ENCODE peak calls at places on chromosomes 1 and 21, in eight cellular contexts. G is IMR-90; P is psoas muscle; V is CD8-positive, alpha-beta T cell; C is lower lobe of right lung; J is PC-3; F is transverse colon; Z is HCT116. T is an unnamed sample. For H3K4me1, the result is how much of the 10 kb centered on the place peaks cover.

GRCh38 chr1:208935517-208936187 is 647.9 kb upstream of the CAMK1G start:
- DNase-seq in Z (no peak), C (no peak), V (no peak), P (no peak), G (no peak), J (peak), F (no peak), T (no peak)

GRCh38 chr1:25794325-25794724 is 5.7 kb upstream of the SELENON start:
- DNase-seq in V (no peak), Z (no peak), C (no peak), F (no peak), G (no peak), J (no peak), P (no peak), T (no peak)

GRCh38 chr1:87327362-87328120 is 1.1 kb upstream of the LMO4 start:
- DNase-seq in F (no peak), G (no peak), V (no peak), C (no peak), Z (no peak), P (no peak), J (peak), T (no peak)

GRCh38 chr21:25329227-25329626 is 278.1 kb downstream of the MRPL39 start:
- DNase-seq in C (no peak), J (peak), F (no peak), G (peak), V (no peak), Z (no peak), P (no peak), T (no peak)

GRCh38 chr1:37303884-37304574 is 170.4 kb upstream of the ZC3H12A start:
- DNase-seq in V (no peak), G (no peak), Z (no peak), F (no peak), P (no peak), C (no peak), J (no peak), T (no peak)

GRCh38 chr1:159828176-159828575 is 1.5 kb downstream of the SLAMF8 start:
- DNase-seq in C (no peak), J (peak), P (no peak), G (no peak), Z (no peak), V (no peak), F (no peak), T (no peak)

GRCh38 chr1:17276568-17276967 is 27.7 kb downstream of the PADI3 start:
- DNase-seq in C (peak), F (no peak), V (no peak), G (peak), P (no peak), Z (no peak), J (peak), T (no peak)

GRCh38 chr1:19325958-19326747 is 14.0 kb downstream of the SLC66A1 start:
- DNase-seq in Z (no peak), J (no peak), F (no peak), G (no peak), V (no peak), C (no peak), P (no peak), T (no peak)

GRCh38 chr21:41816583-41817165 is 49.8 kb upstream of the RIPK4 start:
- DNase-seq in J (peak), C (no peak), Z (no peak), V (peak), G (peak), P (peak), F (peak), T (peak)

GRCh38 chr1:23957096-23957495 is 2.5 kb upstream of the PNRC2 start:
- DNase-seq in Z (no peak), P (no peak), G (no peak), V (no peak), C (peak), F (peak), J (peak), T (peak)

GRCh38 chr1:29531596-29531995 is 295.3 kb downstream of the PTPRU start:
- DNase-seq in V (no peak), F (no peak), P (no peak), G (no peak), J (no peak), C (no peak), Z (no peak), T (peak)

GRCh38 chr1:33327587-33328325 is 6.9 kb upstream of the A3GALT2 start:
- DNase-seq in C (peak), P (peak), J (peak), Z (no peak), F (peak), G (peak), V (no peak), T (no peak)

GRCh38 chr1:161962094-161962887 is 61.4 kb downstream of the OLFML2B start:
- DNase-seq in G (peak), Z (peak), F (no peak), P (no peak), C (no peak), V (no peak), J (peak), T (no peak)

GRCh38 chr1:48232722-48233121 is 10.2 kb downstream of the SLC5A9 start:
- DNase-seq in F (no peak), Z (no peak), J (no peak), V (no peak), C (no peak), P (no peak), G (no peak), T (no peak)

GRCh38 chr1:28118640-28119307 is 30.4 kb upstream of the EYA3 start:
- DNase-seq in P (no peak), C (no peak), V (no peak), J (no peak), Z (no peak), G (no peak), F (no peak), T (no peak)

GRCh38 chr1:244362481-244362880 is 89.2 kb downstream of the ADSS2 start:
- DNase-seq in F (no peak), Z (no peak), P (no peak), J (no peak), V (no peak), G (no peak), C (no peak), T (no peak)

GRCh38 chr1:161182214-161182613 is 4.9 kb upstream of the B4GALT3 start:
- DNase-seq in P (no peak), Z (no peak), F (no peak), C (no peak), G (peak), J (peak), V (no peak), T (no peak)

GRCh38 chr1:198155253-198155652 is 1.5 kb upstream of the NEK7 start:
- DNase-seq in P (no peak), G (peak), C (no peak), J (peak), F (no peak), Z (peak), V (no peak), T (no peak)

GRCh38 chr1:29122987-29123870 is 474 bp downstream of the TMEM200B start:
- DNase-seq in G (peak), V (no peak), F (peak), C (no peak), J (no peak), Z (no peak), P (peak), T (no peak)

GRCh38 chr1:36352910-36353878 is 29.7 kb upstream of the EVA1B start:
- DNase-seq in Z (no peak), V (no peak), C (no peak), G (peak), F (no peak), J (peak), P (no peak), T (no peak)

DNA sequence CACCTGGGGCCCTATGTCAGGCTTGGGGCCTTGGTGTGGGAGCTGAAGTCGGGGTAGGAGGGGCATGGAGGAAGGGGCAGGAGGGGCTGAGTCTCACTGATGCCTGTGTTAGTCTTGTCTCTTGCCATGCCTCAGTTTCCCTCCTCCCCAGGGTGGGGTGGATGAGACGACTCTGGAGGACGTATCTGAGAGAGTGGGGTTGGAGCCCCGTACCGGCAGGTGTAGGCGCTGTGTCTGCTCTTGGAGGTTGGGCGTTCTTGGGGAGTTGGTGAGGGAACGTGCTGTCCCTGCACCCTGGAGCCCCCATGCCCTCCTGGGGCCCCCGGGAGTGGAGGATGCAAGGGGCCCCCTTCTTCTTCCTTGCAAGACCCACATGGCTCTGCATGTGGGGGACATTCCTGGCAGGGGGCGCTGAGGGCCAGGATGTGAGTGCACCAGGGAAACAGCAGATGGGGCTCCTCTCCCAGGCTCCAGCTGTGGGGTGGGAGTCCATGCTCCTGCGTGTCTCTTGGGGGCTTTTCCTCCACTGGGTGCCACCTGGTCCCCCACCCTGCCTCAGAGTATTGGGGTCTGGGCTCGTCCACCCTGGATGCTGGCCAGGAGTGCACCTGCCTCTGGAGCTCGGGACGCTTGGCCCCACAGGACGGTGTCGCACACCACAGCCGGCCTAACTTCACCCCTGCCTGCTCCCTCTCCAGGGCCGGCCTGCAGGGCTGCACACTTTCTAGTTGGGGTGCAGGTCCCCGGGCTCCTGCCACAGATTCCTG is 1.4 kb upstream of the TNFRSF14 start:
- DNase-seq in C (no peak), F (peak), V (no peak), P (no peak), G (no peak), J (peak), Z (no peak), T (peak)
- TF ChIP-seq CTCF in C (peak), F (peak), V (peak), P (no peak), G (peak), J (peak), Z (peak), T (peak)

GRCh38 chr1:116923421-116923820 is 13.7 kb downstream of the PTGFRN start:
- DNase-seq in J (peak), C (no peak), G (no peak), V (no peak), P (no peak), Z (no peak), F (no peak), T (no peak)

GRCh38 chr1:116931016-116931918 is 21.6 kb downstream of the PTGFRN start:
- DNase-seq in J (no peak), G (no peak), F (no peak), C (no peak), P (no peak), V (no peak), Z (no peak), T (no peak)

GRCh38 chr1:116921937-116922336 is 12.2 kb downstream of the PTGFRN start:
- DNase-seq in G (no peak), F (no peak), C (no peak), V (no peak), Z (no peak), P (no peak), J (no peak), T (no peak)

GRCh38 chr1:116929961-116930592 is 20.4 kb downstream of the PTGFRN start:
- DNase-seq in G (no peak), C (no peak), V (no peak), P (no peak), F (no peak), J (no peak), Z (no peak), T (no peak)

DNA sequence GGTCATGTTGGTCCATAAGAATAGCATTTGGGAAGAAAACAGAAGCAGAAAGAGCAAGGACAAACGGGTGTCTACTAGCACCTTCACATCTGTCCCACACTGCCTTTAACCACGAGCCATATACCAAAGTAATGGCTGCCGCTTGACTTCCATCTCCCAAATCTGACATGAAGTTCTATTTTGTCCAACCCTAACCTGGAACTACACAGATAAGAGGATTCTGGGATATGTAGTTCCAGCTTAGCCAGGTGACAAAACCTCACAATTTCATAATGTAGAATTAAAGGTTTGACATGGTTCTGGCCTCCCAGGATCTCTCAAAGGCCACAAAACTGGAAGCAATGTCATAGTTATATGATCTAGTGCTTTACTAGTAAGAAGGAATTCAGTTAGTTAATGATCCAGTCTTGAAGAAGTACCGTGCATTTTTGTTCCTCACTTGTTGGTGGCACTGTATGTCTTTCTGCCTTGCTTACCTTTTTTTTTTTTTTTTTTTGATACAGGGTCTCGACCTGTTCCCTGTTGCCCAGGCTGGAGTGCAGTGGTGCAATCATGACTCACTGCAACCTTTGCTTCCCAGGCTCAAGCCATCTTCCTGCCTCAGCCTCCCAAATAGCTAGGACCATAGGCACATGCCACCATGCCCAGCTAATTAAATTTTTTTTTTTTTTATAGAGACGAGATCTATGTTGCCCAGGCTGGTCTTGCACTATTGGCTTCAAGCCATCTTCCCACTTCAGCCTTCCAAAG is 17.5 kb downstream of the PTGFRN start:
- DNase-seq in C (no peak), V (no peak), P (no peak), Z (no peak), F (no peak), G (no peak), J (no peak), T (no peak)
- H3K4me1 ChIP-seq in C (under half), V (under half), P (under half), Z (under half), F (under half), G (under half), J (under half), T (under half)

DNA sequence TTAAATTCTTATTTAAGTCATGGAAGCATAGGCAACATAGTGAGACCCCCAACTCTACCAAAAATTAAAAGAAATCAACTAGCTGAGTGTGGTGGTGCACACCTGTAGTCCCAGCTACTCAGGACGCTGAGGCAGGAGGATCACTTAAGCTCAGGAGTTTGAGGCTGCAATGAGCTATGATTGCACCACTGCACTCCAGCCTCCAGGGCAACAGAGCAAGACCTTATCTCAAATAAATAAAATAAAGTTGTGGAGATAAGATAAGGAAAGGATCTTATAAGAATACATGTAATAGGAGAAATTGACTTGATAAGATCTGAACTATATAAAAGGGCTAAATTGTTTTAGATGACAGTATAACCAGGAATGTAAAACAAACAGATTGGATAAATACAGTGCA is 2.3 kb upstream of the BATF3 start:
- DNase-seq in V (no peak), F (no peak), Z (no peak), J (no peak), G (no peak), C (no peak), P (no peak), T (no peak)
- TF ChIP-seq CTCF in V (no peak), F (no peak), Z (no peak), J (no peak), G (no peak), C (no peak), P (no peak), T (no peak)

DNA sequence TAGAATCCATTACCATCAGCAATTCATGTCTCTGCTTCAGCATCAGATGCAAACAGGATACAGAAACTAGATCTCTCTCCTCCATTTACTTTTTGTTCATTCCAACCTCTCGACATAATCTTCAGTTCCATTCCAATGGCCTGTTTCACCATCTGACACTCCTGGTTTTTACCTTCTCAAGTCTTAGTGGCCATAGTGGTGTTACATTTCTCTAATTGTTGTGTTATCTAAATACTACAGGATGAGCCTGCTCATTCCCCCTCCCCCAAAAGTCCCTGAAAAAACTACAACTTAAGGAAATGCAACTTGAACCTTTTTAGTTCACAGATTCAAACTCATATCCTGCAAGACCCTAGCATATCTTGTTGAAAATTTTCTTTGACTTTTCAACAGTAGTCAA is 4.0 kb downstream of the NRIP1 start:
- DNase-seq in P (no peak), Z (no peak), G (peak), V (no peak), F (no peak), J (peak), C (no peak), T (no peak)
- H3K4me1 ChIP-seq in P (half or more), Z (under half), G (under half), V (half or more), F (half or more), J (half or more), C (half or more), T (under half)

GRCh38 chr1:10690484-10690883 is 106.0 kb downstream of the CASZ1 start:
- DNase-seq in J (no peak), G (no peak), V (no peak), Z (no peak), P (no peak), C (no peak), F (no peak), T (no peak)
- TF ChIP-seq CTCF in J (peak), G (no peak), V (no peak), Z (no peak), P (no peak), C (no peak), F (no peak), T (no peak)

DNA sequence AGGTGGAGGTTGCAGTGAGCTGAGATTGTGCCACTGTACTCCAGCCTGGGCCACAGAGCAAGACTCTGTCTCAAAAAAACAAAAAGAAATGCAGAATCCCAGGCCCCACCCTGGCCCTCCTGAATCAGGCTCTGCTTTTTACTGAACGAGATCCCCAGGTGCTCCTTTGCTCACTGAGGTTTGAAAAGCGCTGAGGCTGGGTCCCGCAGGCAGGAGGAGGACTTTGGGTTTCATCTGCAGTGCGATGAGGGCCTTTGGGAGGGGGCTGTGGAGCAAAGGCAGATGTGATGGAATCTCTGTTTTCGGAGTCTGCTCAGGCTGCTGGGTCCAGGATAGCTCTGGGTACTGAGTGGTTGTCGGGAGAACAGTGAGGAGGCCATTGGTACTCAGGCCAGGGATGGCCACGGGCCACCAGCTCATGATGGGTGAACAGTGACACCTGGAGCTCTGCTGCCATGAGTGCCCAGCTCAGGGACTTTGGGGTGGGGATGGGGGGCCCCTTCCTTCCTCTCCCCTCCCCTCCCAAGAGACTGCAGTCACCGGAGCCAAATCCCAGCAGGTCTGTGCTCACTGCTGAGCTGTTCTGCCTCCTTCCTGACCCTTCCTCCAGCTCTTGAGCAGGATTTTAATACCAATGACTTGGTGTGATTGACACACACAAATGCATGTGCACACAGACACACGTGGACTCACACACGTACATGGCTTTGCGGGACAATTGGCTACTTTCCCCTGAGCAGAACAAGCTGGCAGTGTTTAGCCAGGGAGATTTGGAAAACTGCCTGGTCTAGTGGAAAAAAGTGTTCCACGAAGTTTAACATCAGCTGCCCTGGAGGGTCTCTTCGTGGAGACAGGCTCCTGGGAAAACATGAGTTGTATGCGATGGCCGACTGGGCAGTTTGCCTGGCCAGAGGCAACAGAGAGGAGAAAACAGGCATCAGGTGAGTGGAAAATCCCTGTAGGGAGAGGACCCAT is 3.6 kb upstream of the DHRS3 start:
- DNase-seq in P (no peak), Z (no peak), J (no peak), F (no peak), V (no peak), C (no peak), G (no peak), T (no peak)
- H3K4me1 ChIP-seq in P (under half), Z (under half), J (under half), F (under half), V (under half), C (under half), G (under half), T (under half)

GRCh38 chr1:56335394-56335793 is 244.0 kb downstream of the PLPP3 start:
- DNase-seq in G (no peak), C (no peak), P (no peak), F (no peak), V (no peak), Z (no peak), J (no peak), T (no peak)
- TF ChIP-seq CTCF in G (no peak), C (no peak), P (no peak), F (no peak), V (no peak), Z (no peak), J (no peak), T (no peak)

GRCh38 chr1:164560504-164560903 is 1.5 kb downstream of the PBX1 start:
- DNase-seq in V (no peak), P (no peak), F (no peak), G (no peak), C (no peak), Z (no peak), J (no peak), T (no peak)

GRCh38 chr1:164561007-164561406 is 2.0 kb downstream of the PBX1 start:
- DNase-seq in J (peak), P (no peak), C (no peak), V (no peak), G (no peak), F (no peak), Z (no peak), T (no peak)

GRCh38 chr1:164562947-164563346 is 4.0 kb downstream of the PBX1 start:
- DNase-seq in F (no peak), J (no peak), V (no peak), G (no peak), Z (no peak), P (no peak), C (no peak), T (no peak)

GRCh38 chr1:164560076-164560475 is 1.1 kb downstream of the PBX1 start:
- DNase-seq in J (peak), G (no peak), Z (no peak), C (no peak), F (no peak), V (no peak), P (no peak), T (no peak)

GRCh38 chr1:164561461-164561860 is 2.5 kb downstream of the PBX1 start:
- DNase-seq in J (peak), G (no peak), P (no peak), F (no peak), C (no peak), V (no peak), Z (no peak), T (no peak)
- H3K4me1 ChIP-seq in J (under half), G (under half), P (under half), F (under half), C (under half), V (under half), Z (under half), T (under half)

T was measured in Peyer's patch.